ENCODE peak calls at places on chromosomes 6 and 20, in eight cellular contexts. One of them, this sample, is unnamed.

GRCh38 chr6:67679566-67680296 is 955.4 kb upstream of the ADGRB3 start:
- DNase-seq in cardiac fibroblast: no peak
- DNase-seq in GM20000: no peak
- DNase-seq in lower leg skin: no peak
- DNase-seq in epithelial cell of proximal tubule: no peak
- DNase-seq in Calu3: no peak
- DNase-seq in ovary: no peak
- DNase-seq in AG09319: no peak
- DNase-seq in this sample: no peak

GRCh38 chr6:71411882-71412281 is 123.3 kb downstream of the OGFRL1 start:
- DNase-seq in cardiac fibroblast: no peak
- DNase-seq in GM20000: no peak
- DNase-seq in lower leg skin: no peak
- DNase-seq in epithelial cell of proximal tubule: no peak
- DNase-seq in Calu3: no peak
- DNase-seq in ovary: no peak
- DNase-seq in AG09319: no peak
- DNase-seq in this sample: no peak

GRCh38 chr20:38873050-38873581 is 53.1 kb upstream of the FAM83D start:
- DNase-seq in cardiac fibroblast: no peak
- DNase-seq in GM20000: peak
- DNase-seq in lower leg skin: no peak
- DNase-seq in epithelial cell of proximal tubule: no peak
- DNase-seq in Calu3: no peak
- DNase-seq in ovary: no peak
- DNase-seq in AG09319: no peak
- DNase-seq in this sample: no peak

GRCh38 chr6:137202078-137202477 is 17.1 kb downstream of the IFNGR1 start:
- DNase-seq in cardiac fibroblast: no peak
- DNase-seq in GM20000: no peak
- DNase-seq in lower leg skin: no peak
- DNase-seq in epithelial cell of proximal tubule: no peak
- DNase-seq in Calu3: no peak
- DNase-seq in ovary: no peak
- DNase-seq in AG09319: no peak
- DNase-seq in this sample: no peak

GRCh38 chr6:100126682-100127484 is 132.9 kb upstream of the MCHR2 start:
- DNase-seq in cardiac fibroblast: peak
- DNase-seq in GM20000: peak
- DNase-seq in lower leg skin: no peak
- DNase-seq in epithelial cell of proximal tubule: no peak
- DNase-seq in Calu3: no peak
- DNase-seq in ovary: no peak
- DNase-seq in AG09319: no peak
- DNase-seq in this sample: no peak

GRCh38 chr6:35078226-35078850 is 62.8 kb downstream of the TCP11 start:
- DNase-seq in cardiac fibroblast: no peak
- DNase-seq in GM20000: no peak
- DNase-seq in lower leg skin: no peak
- DNase-seq in epithelial cell of proximal tubule: no peak
- DNase-seq in Calu3: no peak
- DNase-seq in ovary: no peak
- DNase-seq in AG09319: no peak
- DNase-seq in this sample: no peak

GRCh38 chr6:169190144-169190584 is 63.5 kb downstream of the THBS2 start:
- DNase-seq in cardiac fibroblast: peak
- DNase-seq in GM20000: no peak
- DNase-seq in lower leg skin: peak
- DNase-seq in epithelial cell of proximal tubule: no peak
- DNase-seq in Calu3: no peak
- DNase-seq in ovary: peak
- DNase-seq in AG09319: peak
- DNase-seq in this sample: peak

GRCh38 chr6:21396313-21396712 is 197.2 kb upstream of the SOX4 start:
- DNase-seq in cardiac fibroblast: peak
- DNase-seq in GM20000: no peak
- DNase-seq in lower leg skin: no peak
- DNase-seq in epithelial cell of proximal tubule: peak
- DNase-seq in Calu3: no peak
- DNase-seq in ovary: no peak
- DNase-seq in AG09319: no peak
- DNase-seq in this sample: peak

GRCh38 chr6:140043762-140044378 is 669.4 kb upstream of the CITED2 start:
- DNase-seq in cardiac fibroblast: no peak
- DNase-seq in GM20000: no peak
- DNase-seq in lower leg skin: no peak
- DNase-seq in epithelial cell of proximal tubule: no peak
- DNase-seq in Calu3: no peak
- DNase-seq in ovary: no peak
- DNase-seq in AG09319: no peak
- DNase-seq in this sample: peak

GRCh38 chr20:19254086-19254821 is 41.8 kb downstream of the SLC24A3 start:
- DNase-seq in cardiac fibroblast: peak
- DNase-seq in GM20000: no peak
- DNase-seq in lower leg skin: no peak
- DNase-seq in epithelial cell of proximal tubule: no peak
- DNase-seq in Calu3: no peak
- DNase-seq in ovary: no peak
- DNase-seq in AG09319: peak
- DNase-seq in this sample: peak

GRCh38 chr6:30100585-30101422 is 12.1 kb downstream of the TRIM31 start:
- DNase-seq in cardiac fibroblast: no peak
- DNase-seq in GM20000: peak
- DNase-seq in lower leg skin: peak
- DNase-seq in epithelial cell of proximal tubule: no peak
- DNase-seq in Calu3: peak
- DNase-seq in ovary: peak
- DNase-seq in AG09319: no peak
- DNase-seq in this sample: no peak

GRCh38 chr6:147390909-147391536 is 117.5 kb upstream of the SAMD5 start:
- DNase-seq in cardiac fibroblast: peak
- DNase-seq in GM20000: no peak
- DNase-seq in lower leg skin: no peak
- DNase-seq in epithelial cell of proximal tubule: no peak
- DNase-seq in Calu3: no peak
- DNase-seq in ovary: no peak
- DNase-seq in AG09319: no peak
- DNase-seq in this sample: peak

GRCh38 chr6:156098858-156099257 is 643.2 kb upstream of the NOX3 start:
- DNase-seq in cardiac fibroblast: no peak
- DNase-seq in GM20000: no peak
- DNase-seq in lower leg skin: no peak
- DNase-seq in epithelial cell of proximal tubule: no peak
- DNase-seq in Calu3: no peak
- DNase-seq in ovary: no peak
- DNase-seq in AG09319: no peak
- DNase-seq in this sample: no peak

GRCh38 chr6:156107514-156108150 is 652.0 kb upstream of the NOX3 start:
- DNase-seq in cardiac fibroblast: no peak
- DNase-seq in GM20000: no peak
- DNase-seq in lower leg skin: no peak
- DNase-seq in epithelial cell of proximal tubule: no peak
- DNase-seq in Calu3: no peak
- DNase-seq in ovary: no peak
- DNase-seq in AG09319: no peak
- DNase-seq in this sample: no peak

DNA sequence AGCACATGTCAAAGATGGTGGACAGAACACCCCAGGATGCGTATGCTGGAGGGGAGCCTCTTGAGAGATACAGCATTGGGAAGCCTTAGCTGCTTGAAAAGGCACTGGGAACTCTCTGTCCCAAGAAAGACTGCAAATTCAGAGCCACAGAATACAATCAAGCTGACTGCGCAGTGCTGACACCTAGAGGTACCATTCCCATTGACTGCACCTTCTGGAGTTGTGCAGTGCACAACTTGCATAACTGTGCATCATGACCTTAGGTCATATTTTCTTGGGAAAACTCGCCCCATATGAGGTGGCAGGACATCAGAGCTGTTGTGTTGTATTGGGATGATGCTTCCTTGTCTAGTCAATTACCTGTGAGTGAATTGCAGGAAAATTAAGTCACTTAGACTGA is 646.5 kb upstream of the NOX3 start:
- DNase-seq in cardiac fibroblast: no peak
- DNase-seq in GM20000: no peak
- DNase-seq in lower leg skin: no peak
- DNase-seq in epithelial cell of proximal tubule: no peak
- DNase-seq in Calu3: peak
- DNase-seq in ovary: no peak
- DNase-seq in AG09319: no peak
- DNase-seq in this sample: peak
- TF ChIP-seq CTCF in cardiac fibroblast: no peak
- TF ChIP-seq CTCF in GM20000: no peak
- TF ChIP-seq CTCF in lower leg skin: no peak
- TF ChIP-seq CTCF in epithelial cell of proximal tubule: peak
- TF ChIP-seq CTCF in Calu3: no peak
- TF ChIP-seq CTCF in ovary: no peak
- TF ChIP-seq CTCF in AG09319: no peak
- TF ChIP-seq CTCF in this sample: peak

GRCh38 chr6:25640446-25640845 is 11.6 kb upstream of the SCGN start:
- DNase-seq in cardiac fibroblast: no peak
- DNase-seq in GM20000: no peak
- DNase-seq in lower leg skin: no peak
- DNase-seq in epithelial cell of proximal tubule: no peak
- DNase-seq in Calu3: no peak
- DNase-seq in ovary: no peak
- DNase-seq in AG09319: no peak
- DNase-seq in this sample: no peak

GRCh38 chr6:25639653-25640052 is 12.4 kb upstream of the SCGN start:
- DNase-seq in cardiac fibroblast: no peak
- DNase-seq in GM20000: no peak
- DNase-seq in lower leg skin: no peak
- DNase-seq in epithelial cell of proximal tubule: no peak
- DNase-seq in Calu3: no peak
- DNase-seq in ovary: no peak
- DNase-seq in AG09319: no peak
- DNase-seq in this sample: no peak

GRCh38 chr6:25637211-25637610 is 14.8 kb upstream of the SCGN start:
- DNase-seq in cardiac fibroblast: peak
- DNase-seq in GM20000: no peak
- DNase-seq in lower leg skin: no peak
- DNase-seq in epithelial cell of proximal tubule: no peak
- DNase-seq in Calu3: peak
- DNase-seq in ovary: no peak
- DNase-seq in AG09319: no peak
- DNase-seq in this sample: no peak

GRCh38 chr6:25635886-25636317 is 16.1 kb upstream of the SCGN start:
- DNase-seq in cardiac fibroblast: no peak
- DNase-seq in GM20000: no peak
- DNase-seq in lower leg skin: no peak
- DNase-seq in epithelial cell of proximal tubule: no peak
- DNase-seq in Calu3: no peak
- DNase-seq in ovary: no peak
- DNase-seq in AG09319: no peak
- DNase-seq in this sample: no peak

GRCh38 chr6:25637946-25638345 is 14.1 kb upstream of the SCGN start:
- DNase-seq in cardiac fibroblast: no peak
- DNase-seq in GM20000: no peak
- DNase-seq in lower leg skin: no peak
- DNase-seq in epithelial cell of proximal tubule: no peak
- DNase-seq in Calu3: peak
- DNase-seq in ovary: no peak
- DNase-seq in AG09319: no peak
- DNase-seq in this sample: no peak
- TF ChIP-seq CTCF in cardiac fibroblast: no peak
- TF ChIP-seq CTCF in GM20000: no peak
- TF ChIP-seq CTCF in lower leg skin: no peak
- TF ChIP-seq CTCF in epithelial cell of proximal tubule: no peak
- TF ChIP-seq CTCF in Calu3: peak
- TF ChIP-seq CTCF in ovary: no peak
- TF ChIP-seq CTCF in AG09319: no peak
- TF ChIP-seq CTCF in this sample: no peak

GRCh38 chr6:40577672-40578071 is 9.5 kb downstream of the LRFN2 start:
- DNase-seq in cardiac fibroblast: no peak
- DNase-seq in GM20000: no peak
- DNase-seq in lower leg skin: no peak
- DNase-seq in epithelial cell of proximal tubule: no peak
- DNase-seq in Calu3: no peak
- DNase-seq in ovary: no peak
- DNase-seq in AG09319: no peak
- DNase-seq in this sample: no peak
- TF ChIP-seq CTCF in cardiac fibroblast: peak
- TF ChIP-seq CTCF in GM20000: no peak
- TF ChIP-seq CTCF in lower leg skin: no peak
- TF ChIP-seq CTCF in epithelial cell of proximal tubule: no peak
- TF ChIP-seq CTCF in Calu3: no peak
- TF ChIP-seq CTCF in ovary: no peak
- TF ChIP-seq CTCF in AG09319: no peak
- TF ChIP-seq CTCF in this sample: peak

GRCh38 chr6:133185731-133186130 is 55.4 kb upstream of the EYA4 start:
- DNase-seq in cardiac fibroblast: no peak
- DNase-seq in GM20000: no peak
- DNase-seq in lower leg skin: no peak
- DNase-seq in epithelial cell of proximal tubule: no peak
- DNase-seq in Calu3: no peak
- DNase-seq in ovary: no peak
- DNase-seq in AG09319: no peak
- DNase-seq in this sample: no peak

GRCh38 chr6:133183691-133184090 is 57.5 kb upstream of the EYA4 start:
- DNase-seq in cardiac fibroblast: no peak
- DNase-seq in GM20000: no peak
- DNase-seq in lower leg skin: no peak
- DNase-seq in epithelial cell of proximal tubule: no peak
- DNase-seq in Calu3: no peak
- DNase-seq in ovary: no peak
- DNase-seq in AG09319: no peak
- DNase-seq in this sample: no peak

GRCh38 chr6:133187114-133187513 is 54.0 kb upstream of the EYA4 start:
- DNase-seq in cardiac fibroblast: no peak
- DNase-seq in GM20000: no peak
- DNase-seq in lower leg skin: no peak
- DNase-seq in epithelial cell of proximal tubule: no peak
- DNase-seq in Calu3: no peak
- DNase-seq in ovary: no peak
- DNase-seq in AG09319: no peak
- DNase-seq in this sample: no peak

GRCh38 chr6:133187657-133188453 is 53.3 kb upstream of the EYA4 start:
- DNase-seq in cardiac fibroblast: no peak
- DNase-seq in GM20000: no peak
- DNase-seq in lower leg skin: no peak
- DNase-seq in epithelial cell of proximal tubule: no peak
- DNase-seq in Calu3: no peak
- DNase-seq in ovary: no peak
- DNase-seq in AG09319: no peak
- DNase-seq in this sample: no peak

DNA sequence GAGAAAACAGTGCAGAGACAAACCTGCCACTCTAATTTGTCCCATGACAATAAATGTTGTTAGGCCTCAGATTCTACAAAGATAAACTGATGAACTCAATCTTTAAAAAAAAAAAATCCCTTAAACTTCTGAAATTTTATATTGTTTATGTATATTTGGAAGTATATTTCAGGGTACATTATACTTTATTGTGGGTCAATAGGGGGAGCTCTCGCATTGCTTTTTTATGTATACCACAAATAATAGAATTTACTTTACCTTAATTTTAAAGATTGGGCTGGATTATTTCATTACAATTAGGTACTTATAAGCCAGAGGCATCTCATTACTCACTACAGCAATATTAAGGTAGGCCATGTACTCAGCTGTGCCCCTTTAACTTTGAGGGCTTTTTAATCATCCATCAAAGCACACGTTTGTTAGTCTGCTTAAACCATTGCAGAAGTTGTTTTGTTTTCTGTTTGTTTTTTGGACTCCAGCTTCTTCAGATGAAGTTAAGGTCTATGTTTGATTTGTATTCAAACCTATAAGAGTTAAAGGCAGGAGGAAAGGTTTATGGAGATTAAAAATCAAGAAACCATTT is 56.3 kb upstream of the EYA4 start:
- DNase-seq in cardiac fibroblast: peak
- DNase-seq in GM20000: peak
- DNase-seq in lower leg skin: no peak
- DNase-seq in epithelial cell of proximal tubule: no peak
- DNase-seq in Calu3: no peak
- DNase-seq in ovary: no peak
- DNase-seq in AG09319: peak
- DNase-seq in this sample: no peak
- TF ChIP-seq CTCF in cardiac fibroblast: peak
- TF ChIP-seq CTCF in GM20000: peak
- TF ChIP-seq CTCF in lower leg skin: no peak
- TF ChIP-seq CTCF in epithelial cell of proximal tubule: peak
- TF ChIP-seq CTCF in Calu3: peak
- TF ChIP-seq CTCF in ovary: no peak
- TF ChIP-seq CTCF in AG09319: peak
- TF ChIP-seq CTCF in this sample: peak